ENCODE peak calls at places on chromosome 5, in seven cellular contexts. F is HCT116, Z is GM12878, U is HepG2, D is WTC11, V is H1, B is K562. H is an unnamed sample.

GRCh38 chr5:93209476-93209875 is 371.5 kb downstream of the NR2F1-AS1 start:
- DNase-seq in F (no peak), Z (no peak), U (no peak), D (no peak), V (no peak), B (no peak), H (no peak)

GRCh38 chr5:179190851-179191505 is 130.8 kb downstream of the ZNF354C start:
- DNase-seq in F (no peak), Z (no peak), U (no peak), D (peak), V (no peak), B (no peak), H (no peak)

GRCh38 chr5:171750316-171750788 is 35.3 kb upstream of the SMIM23 start:
- DNase-seq in F (peak), Z (no peak), U (peak), D (peak), V (no peak), B (no peak), H (peak)

GRCh38 chr5:88203977-88204735 is 64.5 kb downstream of the TMEM161B start:
- DNase-seq in F (no peak), Z (no peak), U (no peak), D (no peak), V (no peak), B (no peak), H (no peak)

GRCh38 chr5:146645382-146645781 is 129.4 kb upstream of the GPR151 start:
- DNase-seq in F (no peak), Z (no peak), U (no peak), D (no peak), V (no peak), B (no peak), H (no peak)

GRCh38 chr5:141492168-141492885 is 3.4 kb downstream of the PCDHGC5 start:
- DNase-seq in F (no peak), Z (no peak), U (no peak), D (peak), V (no peak), B (no peak), H (no peak)

GRCh38 chr5:51380603-51381207 is 2.5 kb upstream of the ISL1 start:
- DNase-seq in F (no peak), Z (no peak), U (peak), D (peak), V (no peak), B (peak), H (no peak)

GRCh38 chr5:1762121-1762877 is 37.3 kb downstream of the MRPL36 start:
- DNase-seq in F (no peak), Z (no peak), U (no peak), D (no peak), V (no peak), B (no peak), H (no peak)

GRCh38 chr5:90921428-90921973 is 362.9 kb downstream of the ADGRV1 start:
- DNase-seq in F (no peak), Z (no peak), U (no peak), D (no peak), V (no peak), B (no peak), H (no peak)

GRCh38 chr5:132526290-132526973 is 16.9 kb downstream of the IL5 start:
- DNase-seq in F (peak), Z (peak), U (peak), D (peak), V (peak), B (peak), H (peak)

GRCh38 chr5:34585601-34586104 is 70.5 kb upstream of the RAI14 start:
- DNase-seq in F (no peak), Z (no peak), U (peak), D (no peak), V (no peak), B (no peak), H (no peak)

GRCh38 chr5:9483251-9483650 is 62.6 kb downstream of the SEMA5A start:
- DNase-seq in F (no peak), Z (no peak), U (no peak), D (no peak), V (no peak), B (no peak), H (no peak)

GRCh38 chr5:10633271-10634049 is 69.6 kb downstream of the ANKRD33B start:
- DNase-seq in F (no peak), Z (no peak), U (no peak), D (no peak), V (no peak), B (no peak), H (no peak)

GRCh38 chr5:143311428-143311827 is 92.1 kb downstream of the NR3C1 start:
- DNase-seq in F (no peak), Z (no peak), U (no peak), D (no peak), V (no peak), B (no peak), H (no peak)

GRCh38 chr5:57780306-57780958 is 297.8 kb upstream of the ACTBL2 start:
- DNase-seq in F (no peak), Z (no peak), U (no peak), D (no peak), V (no peak), B (no peak), H (no peak)
- TF ChIP-seq SP1 in F (no peak), Z (no peak), U (no peak), D (no peak), V (no peak), B (no peak), H (no peak)

GRCh38 chr5:32278403-32278802 is 34.3 kb downstream of the MTMR12 start:
- DNase-seq in F (no peak), Z (no peak), U (no peak), D (no peak), V (no peak), B (no peak), H (no peak)
- TF ChIP-seq SP1 in F (no peak), Z (no peak), U (no peak), D (no peak), V (no peak), B (no peak), H (no peak)

GRCh38 chr5:176387384-176387925 is 943 bp downstream of the NOP16 start:
- DNase-seq in F (no peak), Z (no peak), U (no peak), D (no peak), V (no peak), B (no peak), H (no peak)

GRCh38 chr5:176391479-176391878 is 2.9 kb downstream of the HIGD2A start:
- DNase-seq in F (no peak), Z (no peak), U (no peak), D (no peak), V (no peak), B (no peak), H (no peak)

GRCh38 chr5:176388003-176388340 is 426 bp downstream of the NOP16 start:
- DNase-seq in F (no peak), Z (no peak), U (peak), D (no peak), V (no peak), B (peak), H (peak)

GRCh38 chr5:176388341-176389113 is at the start of the genes HIGD2A and NOP16:
- DNase-seq in F (peak), Z (peak), U (peak), D (peak), V (peak), B (peak), H (peak)

GRCh38 chr5:176389114-176389768 is 690 bp downstream of the HIGD2A start:
- DNase-seq in F (no peak), Z (no peak), U (no peak), D (no peak), V (no peak), B (peak), H (no peak)
- TF ChIP-seq SP1 in F (no peak), Z (no peak), U (no peak), D (no peak), V (peak), B (no peak), H (no peak)

DNA sequence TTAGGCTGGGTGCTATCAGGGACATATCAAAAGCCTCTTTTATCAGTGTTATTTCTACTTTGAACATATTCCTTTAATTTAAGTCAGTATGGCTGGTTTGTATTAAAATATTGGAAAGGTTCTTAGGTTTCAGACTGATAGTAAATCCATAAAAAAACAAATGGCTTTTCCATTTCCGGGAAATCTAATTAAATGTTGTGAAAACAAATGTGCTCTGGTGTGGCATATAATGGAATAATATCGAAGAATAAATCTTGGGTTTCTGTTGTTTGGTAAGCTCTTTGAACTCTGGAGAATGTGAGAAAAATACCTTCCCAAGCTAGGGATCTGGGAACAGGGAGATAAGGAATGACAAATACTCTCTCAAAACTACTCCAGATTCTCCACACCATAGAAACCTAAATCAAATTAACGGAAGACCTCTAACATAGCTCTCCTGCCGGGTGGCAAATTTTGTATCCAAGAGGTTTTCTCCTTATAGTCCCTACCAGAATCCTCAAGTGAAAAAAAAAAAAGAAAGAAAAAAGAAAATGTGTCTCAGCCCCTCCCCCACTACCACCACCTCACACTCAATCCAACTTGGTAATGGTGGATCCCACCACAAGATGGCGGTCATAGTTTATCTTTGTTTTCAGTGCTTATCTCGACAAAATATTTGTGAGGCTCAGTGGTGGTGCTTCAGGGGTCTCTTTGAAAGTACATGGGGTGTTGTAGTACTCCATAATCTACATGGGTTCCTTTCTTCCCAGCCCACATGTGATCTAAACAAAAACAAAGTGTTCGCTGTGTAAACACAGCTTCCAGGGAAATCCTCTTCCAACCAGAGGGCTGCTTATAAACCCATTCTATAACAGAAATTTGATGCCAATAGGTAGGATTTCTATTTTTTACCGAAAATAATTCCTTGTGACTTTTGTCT is 54.6 kb upstream of the FST start:
- DNase-seq in F (peak), Z (no peak), U (peak), D (peak), V (peak), B (peak), H (peak)
- TF ChIP-seq SP1 in F (no peak), Z (no peak), U (no peak), D (no peak), V (peak), B (no peak), H (no peak)

GRCh38 chr5:124642148-124642547 is 104.3 kb downstream of the ZNF608 start:
- DNase-seq in F (no peak), Z (no peak), U (no peak), D (no peak), V (no peak), B (no peak), H (no peak)
- TF ChIP-seq SP1 in F (no peak), Z (no peak), U (no peak), D (no peak), V (no peak), B (no peak), H (no peak)

GRCh38 chr5:153618307-153618706 is 127.8 kb downstream of the GRIA1 start:
- DNase-seq in F (no peak), Z (no peak), U (no peak), D (no peak), V (no peak), B (no peak), H (no peak)

GRCh38 chr5:153623117-153623516 is 132.6 kb downstream of the GRIA1 start:
- DNase-seq in F (no peak), Z (no peak), U (no peak), D (no peak), V (no peak), B (no peak), H (no peak)

GRCh38 chr5:153618857-153619256 is 128.4 kb downstream of the GRIA1 start:
- DNase-seq in F (no peak), Z (no peak), U (no peak), D (no peak), V (no peak), B (peak), H (no peak)

GRCh38 chr5:153617190-153617589 is 126.7 kb downstream of the GRIA1 start:
- DNase-seq in F (no peak), Z (no peak), U (no peak), D (no peak), V (no peak), B (no peak), H (no peak)

GRCh38 chr5:153619706-153620105 is 129.2 kb downstream of the GRIA1 start:
- DNase-seq in F (no peak), Z (no peak), U (no peak), D (no peak), V (no peak), B (no peak), H (no peak)
- TF ChIP-seq SP1 in F (no peak), Z (no peak), U (no peak), D (no peak), V (no peak), B (no peak), H (no peak)

GRCh38 chr5:157248771-157249475 is 17.0 kb upstream of the CYFIP2 start:
- DNase-seq in F (no peak), Z (no peak), U (no peak), D (no peak), V (no peak), B (no peak), H (no peak)

GRCh38 chr5:157241483-157241882 is 24.4 kb upstream of the CYFIP2 start:
- DNase-seq in F (no peak), Z (no peak), U (no peak), D (no peak), V (no peak), B (no peak), H (no peak)

GRCh38 chr5:157247267-157247666 is 18.7 kb upstream of the CYFIP2 start:
- DNase-seq in F (no peak), Z (no peak), U (no peak), D (no peak), V (no peak), B (no peak), H (no peak)

DNA sequence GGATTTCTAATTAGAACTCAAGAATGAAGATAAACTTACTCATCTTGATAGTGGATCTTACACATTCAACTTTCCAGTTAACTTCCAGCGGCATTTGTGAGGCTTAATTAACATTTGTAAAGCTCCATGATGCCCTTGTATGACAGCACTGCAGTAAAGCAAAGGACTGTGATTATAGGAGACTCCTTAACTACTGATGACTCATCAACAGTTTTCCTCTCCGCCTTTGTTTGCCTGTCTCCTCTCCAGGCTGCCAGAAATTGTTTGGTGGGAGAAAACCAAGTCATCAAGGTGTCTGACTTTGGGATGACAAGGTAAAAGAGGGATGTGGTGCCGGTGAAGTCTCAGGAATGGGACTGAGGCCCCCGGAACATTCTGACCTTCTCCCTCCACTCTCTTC is 20.4 kb upstream of the CYFIP2 start:
- DNase-seq in F (no peak), Z (no peak), U (no peak), D (no peak), V (no peak), B (no peak), H (no peak)
- TF ChIP-seq SP1 in F (no peak), Z (no peak), U (no peak), D (no peak), V (no peak), B (no peak), H (no peak)

GRCh38 chr5:4947106-4947505 is 193.0 kb upstream of the ADAMTS16 start:
- DNase-seq in F (no peak), Z (no peak), U (no peak), D (no peak), V (no peak), B (no peak), H (no peak)
- TF ChIP-seq SP1 in F (no peak), Z (no peak), U (no peak), D (no peak), V (no peak), B (no peak), H (no peak)